ENCODE peak calls at places on chromosomes 16 and 17, in four cellular contexts. One of them, this sample, is unnamed.

GRCh38 chr17:2054262-2054739 is 602 bp upstream of the HIC1 start:
- DNase-seq in ELR: peak; percentile 74
- DNase-seq in activated B cell treated with CpG ODN at 0.5 μM for 24 hours: peak; percentile 39
- DNase-seq in hypothalamus: peak; percentile 22
- DNase-seq in this sample: peak; percentile 65

GRCh38 chr16:56005958-56006357 is 130.8 kb upstream of the CES5A start:
- DNase-seq in ELR: no peak
- DNase-seq in activated B cell treated with CpG ODN at 0.5 μM for 24 hours: no peak
- DNase-seq in hypothalamus: no peak
- DNase-seq in this sample: no peak

GRCh38 chr17:75774988-75775668 is 9.5 kb upstream of the UNK start:
- DNase-seq in hypothalamus: no peak
- DNase-seq in activated B cell treated with CpG ODN at 0.5 μM for 24 hours: no peak
- DNase-seq in ELR: peak; percentile 42
- DNase-seq in this sample: peak; percentile 28

GRCh38 chr16:89413811-89414585 is 76.4 kb downstream of the ANKRD11 start:
- DNase-seq in ELR: no peak
- DNase-seq in activated B cell treated with CpG ODN at 0.5 μM for 24 hours: no peak
- DNase-seq in hypothalamus: no peak
- DNase-seq in this sample: no peak

GRCh38 chr17:37787055-37787720 is 42.3 kb upstream of the HNF1B start:
- DNase-seq in hypothalamus: no peak
- DNase-seq in activated B cell treated with CpG ODN at 0.5 μM for 24 hours: no peak
- DNase-seq in ELR: no peak
- DNase-seq in this sample: peak; percentile 39

GRCh38 chr17:39867891-39868553 is at the start of gene ZPBP2:
- DNase-seq in ELR: no peak
- DNase-seq in activated B cell treated with CpG ODN at 0.5 μM for 24 hours: peak; percentile 58
- DNase-seq in hypothalamus: no peak
- DNase-seq in this sample: no peak

GRCh38 chr17:17921192-17922082 is 50.8 kb downstream of the TOM1L2 start:
- DNase-seq in hypothalamus: no peak
- DNase-seq in ELR: peak; percentile 95
- DNase-seq in activated B cell treated with CpG ODN at 0.5 μM for 24 hours: no peak
- DNase-seq in this sample: peak; percentile 96

GRCh38 chr17:604719-605118 is 109.9 kb downstream of the VPS53 start:
- DNase-seq in ELR: peak; percentile 10
- DNase-seq in activated B cell treated with CpG ODN at 0.5 μM for 24 hours: no peak
- DNase-seq in hypothalamus: no peak
- DNase-seq in this sample: no peak

GRCh38 chr17:35740997-35741931 is 9.8 kb downstream of the RASL10B start:
- DNase-seq in ELR: no peak
- DNase-seq in hypothalamus: no peak
- DNase-seq in activated B cell treated with CpG ODN at 0.5 μM for 24 hours: no peak
- DNase-seq in this sample: no peak

GRCh38 chr17:37702605-37703004 is 42.3 kb downstream of the HNF1B start:
- DNase-seq in hypothalamus: no peak
- DNase-seq in ELR: peak; percentile 83
- DNase-seq in activated B cell treated with CpG ODN at 0.5 μM for 24 hours: no peak
- DNase-seq in this sample: peak; percentile 44

GRCh38 chr17:55224746-55225145 is 40.0 kb upstream of the HLF start:
- DNase-seq in activated B cell treated with CpG ODN at 0.5 μM for 24 hours: no peak
- DNase-seq in ELR: no peak
- DNase-seq in hypothalamus: no peak
- DNase-seq in this sample: no peak

GRCh38 chr16:73228649-73229048 is 180.7 kb upstream of the ZFHX3 start:
- DNase-seq in activated B cell treated with CpG ODN at 0.5 μM for 24 hours: no peak
- DNase-seq in ELR: peak; percentile 67
- DNase-seq in hypothalamus: no peak
- DNase-seq in this sample: peak; percentile 59

GRCh38 chr17:70677783-70678647 is 508.7 kb downstream of the KCNJ2 start:
- DNase-seq in hypothalamus: no peak
- DNase-seq in activated B cell treated with CpG ODN at 0.5 μM for 24 hours: no peak
- DNase-seq in ELR: no peak
- DNase-seq in this sample: no peak

GRCh38 chr17:1153795-1154546 is 25.8 kb downstream of the ABR start:
- DNase-seq in ELR: peak; percentile 38
- DNase-seq in hypothalamus: peak; percentile 56
- DNase-seq in activated B cell treated with CpG ODN at 0.5 μM for 24 hours: no peak
- DNase-seq in this sample: no peak

GRCh38 chr16:80317132-80318098 is 223.4 kb upstream of the DYNLRB2 start:
- DNase-seq in ELR: peak; percentile 32
- DNase-seq in hypothalamus: no peak
- DNase-seq in activated B cell treated with CpG ODN at 0.5 μM for 24 hours: no peak
- DNase-seq in this sample: peak; percentile 20

GRCh38 chr17:44193326-44194084 is 6.2 kb downstream of the ATXN7L3 start:
- DNase-seq in activated B cell treated with CpG ODN at 0.5 μM for 24 hours: no peak
- DNase-seq in ELR: no peak
- DNase-seq in hypothalamus: no peak
- DNase-seq in this sample: no peak

GRCh38 chr16:56695246-56695645 is 13.0 kb downstream of the MT1X start:
- DNase-seq in hypothalamus: no peak
- DNase-seq in activated B cell treated with CpG ODN at 0.5 μM for 24 hours: no peak
- DNase-seq in ELR: no peak
- DNase-seq in this sample: no peak

GRCh38 chr17:43753488-43754129 is 5.0 kb downstream of the SOST start:
- DNase-seq in activated B cell treated with CpG ODN at 0.5 μM for 24 hours: no peak
- DNase-seq in ELR: peak; percentile 82
- DNase-seq in hypothalamus: no peak
- DNase-seq in this sample: peak; percentile 69

GRCh38 chr17:78130080-78130438 is 512 bp upstream of the TMC8 start:
- DNase-seq in hypothalamus: no peak
- DNase-seq in ELR: no peak
- DNase-seq in activated B cell treated with CpG ODN at 0.5 μM for 24 hours: no peak
- DNase-seq in this sample: no peak

GRCh38 chr16:87464691-87465300 is 28.0 kb downstream of the ZCCHC14 start:
- DNase-seq in ELR: peak; percentile 95
- DNase-seq in hypothalamus: no peak
- DNase-seq in activated B cell treated with CpG ODN at 0.5 μM for 24 hours: no peak
- DNase-seq in this sample: peak; percentile 96

GRCh38 chr17:76138234-76138895 is 2.7 kb downstream of the FOXJ1 start:
- DNase-seq in ELR: no peak
- DNase-seq in hypothalamus: peak; percentile 11
- DNase-seq in activated B cell treated with CpG ODN at 0.5 μM for 24 hours: no peak
- DNase-seq in this sample: no peak

GRCh38 chr16:48295493-48296281 is 48.3 kb upstream of the ABCC11 start:
- DNase-seq in ELR: no peak
- DNase-seq in activated B cell treated with CpG ODN at 0.5 μM for 24 hours: no peak
- DNase-seq in hypothalamus: no peak
- DNase-seq in this sample: no peak

GRCh38 chr17:17547210-17547764 is 44.2 kb downstream of the PEMT start:
- DNase-seq in hypothalamus: no peak
- DNase-seq in ELR: no peak
- DNase-seq in activated B cell treated with CpG ODN at 0.5 μM for 24 hours: no peak
- DNase-seq in this sample: no peak

GRCh38 chr16:19883296-19883951 is 1.2 kb downstream of the GPRC5B start:
- DNase-seq in ELR: peak; percentile 10
- DNase-seq in activated B cell treated with CpG ODN at 0.5 μM for 24 hours: peak; percentile 21
- DNase-seq in hypothalamus: peak; percentile 48
- DNase-seq in this sample: no peak

GRCh38 chr16:58212824-58213655 is 15.1 kb upstream of the CSNK2A2 start:
- DNase-seq in hypothalamus: no peak
- DNase-seq in activated B cell treated with CpG ODN at 0.5 μM for 24 hours: no peak
- DNase-seq in ELR: no peak
- DNase-seq in this sample: no peak

GRCh38 chr17:65196617-65197016 is 59.4 kb downstream of the RGS9 start:
- DNase-seq in hypothalamus: no peak
- DNase-seq in activated B cell treated with CpG ODN at 0.5 μM for 24 hours: no peak
- DNase-seq in ELR: no peak
- DNase-seq in this sample: no peak

GRCh38 chr17:16975266-16975651 is 3.3 kb upstream of the TNFRSF13B start:
- DNase-seq in hypothalamus: no peak
- DNase-seq in ELR: no peak
- DNase-seq in activated B cell treated with CpG ODN at 0.5 μM for 24 hours: no peak
- DNase-seq in this sample: no peak

GRCh38 chr16:2767891-2768290 is 9.2 kb downstream of the ELOB start:
- DNase-seq in activated B cell treated with CpG ODN at 0.5 μM for 24 hours: no peak
- DNase-seq in ELR: peak; percentile 38
- DNase-seq in hypothalamus: no peak
- DNase-seq in this sample: no peak

GRCh38 chr16:86502856-86503748 is 7.2 kb upstream of the FOXF1 start:
- DNase-seq in activated B cell treated with CpG ODN at 0.5 μM for 24 hours: no peak
- DNase-seq in ELR: no peak
- DNase-seq in hypothalamus: no peak
- DNase-seq in this sample: peak; percentile 42

GRCh38 chr17:17181666-17182600 is 24.2 kb downstream of the PLD6 start:
- DNase-seq in activated B cell treated with CpG ODN at 0.5 μM for 24 hours: no peak
- DNase-seq in ELR: no peak
- DNase-seq in hypothalamus: no peak
- DNase-seq in this sample: no peak

GRCh38 chr17:48915459-48916282 is 7.5 kb downstream of the UBE2Z start:
- DNase-seq in activated B cell treated with CpG ODN at 0.5 μM for 24 hours: peak; percentile 35
- DNase-seq in hypothalamus: no peak
- DNase-seq in ELR: peak; percentile 98
- DNase-seq in this sample: peak; percentile 77

GRCh38 chr16:12573730-12574383 is 229.8 kb downstream of the CPPED1 start:
- DNase-seq in hypothalamus: no peak
- DNase-seq in activated B cell treated with CpG ODN at 0.5 μM for 24 hours: no peak
- DNase-seq in ELR: peak; percentile 48
- DNase-seq in this sample: peak; percentile 41

GRCh38 chr16:2770057-2770780 is 6.9 kb downstream of the ELOB start:
- DNase-seq in ELR: no peak
- DNase-seq in hypothalamus: no peak
- DNase-seq in activated B cell treated with CpG ODN at 0.5 μM for 24 hours: no peak
- DNase-seq in this sample: no peak

GRCh38 chr17:18070861-18071340 is 16.8 kb upstream of the DRG2 start:
- DNase-seq in activated B cell treated with CpG ODN at 0.5 μM for 24 hours: no peak
- DNase-seq in hypothalamus: no peak
- DNase-seq in ELR: peak; percentile 43
- DNase-seq in this sample: peak; percentile 57

GRCh38 chr17:78967782-78968362 is 11.9 kb downstream of the LGALS3BP start:
- DNase-seq in activated B cell treated with CpG ODN at 0.5 μM for 24 hours: no peak
- DNase-seq in hypothalamus: no peak
- DNase-seq in ELR: peak; percentile 47
- DNase-seq in this sample: no peak

GRCh38 chr17:182164-182751 is 808 bp upstream of the DOC2B start:
- DNase-seq in hypothalamus: no peak
- DNase-seq in activated B cell treated with CpG ODN at 0.5 μM for 24 hours: no peak
- DNase-seq in ELR: no peak
- DNase-seq in this sample: no peak

GRCh38 chr16:56351481-56351880 is 73.9 kb downstream of the AMFR start:
- DNase-seq in activated B cell treated with CpG ODN at 0.5 μM for 24 hours: no peak
- DNase-seq in ELR: no peak
- DNase-seq in hypothalamus: no peak
- DNase-seq in this sample: no peak